ENCODE peak calls at places on chromosomes 11 and 22, in seven cellular contexts. Y, H, B, K, J, S and R are unnamed samples.

GRCh38 chr11:23570828-23571227 is 710.6 kb upstream of the CCDC179 start:
- DNase-seq in S (peak), H (no peak), J (peak), K (no peak), B (no peak), Y (peak), R (no peak)

GRCh38 chr11:70713988-70714665 is 315.8 kb downstream of the CTTN start:
- DNase-seq in K (no peak), J (no peak), S (no peak), Y (no peak), B (no peak), H (no peak), R (no peak)

GRCh38 chr11:2265396-2265795 is 5.0 kb downstream of the ASCL2 start:
- DNase-seq in J (no peak), K (peak), H (no peak), S (no peak), B (no peak), Y (no peak), R (no peak)

GRCh38 chr11:46611526-46612304 is 5.3 kb downstream of the HARBI1 start:
- DNase-seq in S (no peak), B (no peak), K (no peak), Y (no peak), H (no peak), J (no peak), R (no peak)

GRCh38 chr11:19216021-19216420 is 14.2 kb upstream of the CSRP3 start:
- DNase-seq in H (no peak), B (no peak), K (no peak), J (no peak), S (no peak), Y (no peak), R (no peak)

GRCh38 chr11:45801723-45802315 is 3.1 kb upstream of the SLC35C1 start:
- DNase-seq in J (no peak), B (no peak), S (no peak), K (no peak), Y (no peak), H (no peak), R (no peak)

GRCh38 chr11:60334005-60334620 is 7.1 kb downstream of the MS4A6E start:
- DNase-seq in S (peak), H (peak), K (peak), Y (peak), J (peak), B (peak), R (peak)

GRCh38 chr11:32935462-32936029 is 42.9 kb downstream of the QSER1 start:
- DNase-seq in B (no peak), K (no peak), J (no peak), Y (no peak), H (no peak), S (no peak), R (no peak)

GRCh38 chr11:10809373-10810199 is 860 bp upstream of the EIF4G2 start:
- DNase-seq in Y (peak), J (peak), S (peak), H (peak), K (peak), B (no peak), R (no peak)

GRCh38 chr11:134154441-134154840 is 69.3 kb downstream of the NCAPD3 start:
- DNase-seq in H (no peak), Y (no peak), J (no peak), B (no peak), K (no peak), S (no peak), R (no peak)

GRCh38 chr11:61967924-61968757 is 707 bp upstream of the FTH1 start:
- DNase-seq in Y (peak), K (no peak), H (peak), S (no peak), B (no peak), J (no peak), R (peak)

GRCh38 chr11:111715142-111715816 is 50.9 kb downstream of the PPP2R1B start:
- DNase-seq in S (no peak), K (no peak), J (no peak), H (no peak), Y (no peak), B (no peak), R (peak)

GRCh38 chr11:111714522-111714921 is 51.7 kb downstream of the PPP2R1B start:
- DNase-seq in K (no peak), H (no peak), S (no peak), J (no peak), Y (no peak), B (no peak), R (no peak)

GRCh38 chr11:111720801-111721494 is 45.2 kb downstream of the PPP2R1B start:
- DNase-seq in K (no peak), S (no peak), B (no peak), Y (no peak), J (no peak), H (no peak), R (no peak)

GRCh38 chr11:111719379-111719778 is 46.8 kb downstream of the PPP2R1B start:
- DNase-seq in B (no peak), Y (peak), J (peak), H (peak), S (peak), K (no peak), R (peak)

GRCh38 chr11:111718436-111719325 is 47.5 kb downstream of the PPP2R1B start:
- DNase-seq in H (peak), S (peak), Y (peak), K (no peak), B (no peak), J (peak), R (no peak)
- H3K4me2 ChIP-seq in H (no peak), S (peak), Y (peak), K (no peak), B (peak), J (peak), R (no peak)

DNA sequence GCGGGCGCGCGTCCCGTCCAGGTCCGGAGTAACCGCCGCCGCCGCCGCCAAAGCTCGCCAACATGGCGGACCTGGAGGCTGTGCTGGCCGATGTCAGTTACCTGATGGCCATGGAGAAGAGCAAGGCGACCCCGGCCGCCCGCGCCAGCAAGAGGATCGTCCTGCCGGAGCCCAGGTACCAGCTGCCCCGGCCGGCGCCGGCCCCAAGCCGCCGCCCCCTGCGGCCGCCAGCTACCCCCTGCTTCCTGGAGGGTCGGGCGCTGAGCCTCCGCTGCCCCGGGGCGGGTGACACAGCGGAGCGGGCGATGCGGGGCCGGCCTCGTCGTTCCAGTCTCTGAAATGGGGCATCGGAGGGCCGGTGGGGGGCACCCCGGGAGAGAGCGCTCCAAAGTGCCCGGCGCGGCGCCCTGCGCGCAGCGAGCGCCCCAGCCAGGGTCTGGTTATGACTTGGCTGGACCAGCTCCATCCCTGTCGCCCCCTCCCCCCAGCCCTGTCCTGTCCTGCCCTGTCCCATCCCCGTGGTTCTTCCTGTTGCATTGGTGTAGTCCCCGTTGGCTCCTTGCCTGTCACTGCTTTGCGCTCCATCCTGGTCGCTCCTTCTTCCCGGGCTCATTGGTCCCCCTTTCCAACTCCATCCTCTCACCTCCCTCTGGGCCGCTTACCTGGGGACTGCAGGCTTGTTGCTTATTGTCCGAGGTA is 653 bp downstream of the GRK3 start:
- DNase-seq in K (no peak), H (peak), B (no peak), J (peak), Y (no peak), S (no peak), R (no peak)
- H2AFZ ChIP-seq in K (peak), H (peak), B (peak), J (peak), Y (no peak), S (peak), R (no peak)

DNA sequence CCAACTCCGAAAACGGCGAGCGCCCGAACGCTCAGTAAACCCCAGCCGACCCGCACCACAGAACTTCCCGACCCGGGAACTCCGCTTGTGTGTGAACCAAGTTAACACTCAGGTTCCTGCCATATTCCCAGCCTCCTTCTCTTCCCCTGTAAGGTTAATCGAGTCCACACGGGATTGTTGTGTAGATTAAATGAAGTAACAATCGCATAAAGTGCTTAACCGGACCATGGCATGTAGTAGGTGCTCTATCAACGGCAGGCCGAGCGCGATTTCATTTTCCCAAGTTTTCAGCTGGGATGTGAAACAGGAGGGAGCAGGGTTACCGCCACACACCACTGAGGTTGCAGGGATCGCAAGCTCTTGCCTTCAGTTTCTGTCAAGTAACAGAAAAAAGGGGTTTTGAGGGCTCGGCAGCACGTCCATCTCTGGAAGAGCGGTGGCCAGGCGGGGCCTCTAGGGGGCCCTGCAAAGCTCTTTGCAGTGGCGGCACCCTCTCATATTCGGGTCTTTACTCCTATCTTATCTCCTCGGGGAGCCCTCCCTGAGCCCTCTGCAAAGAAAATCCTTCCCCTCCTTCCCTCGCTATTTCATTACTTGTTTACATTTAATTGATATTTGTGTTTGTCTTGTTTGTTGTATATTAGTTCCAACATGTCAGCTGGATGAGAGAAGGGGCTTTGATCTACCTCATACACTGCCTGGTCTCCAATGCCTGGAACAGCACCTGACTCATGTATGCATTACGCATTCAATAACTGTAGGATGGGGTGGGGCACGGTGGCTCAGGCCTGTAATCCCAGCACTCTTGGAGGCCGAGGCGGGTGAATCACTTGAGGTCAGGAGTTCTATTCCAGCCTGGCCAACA is 792 bp upstream of the PLEKHA7 start:
- DNase-seq in J (peak), K (peak), S (no peak), H (no peak), B (no peak), Y (peak), R (peak)
- TF ChIP-seq CTCF in J (peak), K (peak), S (peak), H (no peak), B (no peak), Y (peak), R (peak)

DNA sequence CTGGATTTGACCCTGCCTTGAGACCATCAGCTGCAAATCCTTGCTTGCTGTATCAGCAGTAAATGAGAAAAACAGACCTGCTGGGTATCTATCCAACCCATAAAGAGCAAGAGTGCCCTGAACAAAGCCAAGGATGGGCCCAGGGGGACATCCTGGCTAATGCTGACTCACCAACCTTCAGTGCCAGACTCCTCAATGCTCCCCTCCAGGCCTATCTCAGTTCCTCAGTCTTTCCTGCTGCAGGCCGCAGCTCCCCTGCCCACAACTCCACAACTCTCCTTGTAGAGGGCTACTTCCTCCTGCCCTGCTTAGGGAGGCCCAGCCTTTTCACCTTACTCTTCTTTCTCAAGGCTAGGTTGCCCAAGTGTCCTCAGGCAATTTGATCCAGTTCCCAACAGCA is 2.6 kb downstream of the LAMTOR1 start:
- DNase-seq in Y (no peak), K (no peak), H (no peak), B (no peak), J (no peak), S (no peak), R (no peak)
- H3K4me2 ChIP-seq in Y (peak), K (no peak), H (peak), B (peak), J (no peak), S (no peak), R (no peak)

DNA sequence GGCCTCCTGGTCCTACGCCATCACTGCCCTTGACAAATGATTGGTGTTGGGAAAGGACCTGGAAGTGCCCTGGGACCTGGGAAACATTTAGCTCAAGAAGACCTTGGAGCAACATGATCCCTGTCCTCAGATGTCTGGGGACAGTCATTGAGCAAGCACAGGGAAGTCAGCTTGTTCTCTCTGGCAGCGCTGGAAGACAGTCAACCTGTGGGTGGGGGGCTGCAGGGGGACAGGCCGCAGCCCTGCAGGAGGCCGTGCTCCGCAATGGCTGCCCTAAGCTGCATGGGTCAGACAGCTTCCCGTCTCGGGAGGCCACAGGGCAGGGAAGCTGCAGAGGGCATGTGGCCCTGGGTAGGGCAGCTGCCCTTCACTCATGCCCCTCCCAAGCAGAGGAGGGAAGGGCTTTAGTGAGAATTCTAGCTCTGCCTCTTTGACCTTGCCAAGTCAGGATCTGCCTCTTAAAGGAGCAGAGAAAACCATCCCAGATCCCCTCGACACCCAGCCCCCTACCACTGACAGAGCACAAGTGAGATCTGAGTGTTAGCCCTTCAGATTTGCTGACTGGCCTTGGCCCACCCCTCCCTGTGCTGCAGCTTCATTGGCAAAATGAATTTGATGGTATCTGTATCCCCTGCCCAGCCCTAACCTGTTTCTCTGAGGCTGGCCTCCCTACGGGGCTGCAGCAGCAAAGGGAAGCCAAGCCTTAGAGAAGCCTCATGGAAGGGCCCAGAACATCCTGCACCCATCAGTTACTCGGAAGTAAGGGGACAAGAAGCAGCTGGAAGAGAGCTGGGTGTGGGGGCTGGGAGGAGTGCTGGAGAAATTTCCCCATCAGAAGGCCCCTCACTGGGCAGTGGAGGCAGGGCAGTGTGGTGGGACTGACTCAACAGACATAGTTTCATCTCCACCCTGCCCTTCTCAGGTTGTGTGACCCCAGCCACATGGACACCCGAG is 6.2 kb upstream of the SREBF2 start:
- DNase-seq in H (no peak), B (no peak), S (no peak), J (no peak), Y (no peak), K (no peak), R (no peak)
- H2AFZ ChIP-seq in H (no peak), B (no peak), S (peak), J (no peak), Y (no peak), K (no peak), R (no peak)

GRCh38 chr22:29016067-29016938 is 45.3 kb downstream of the C22orf31 start:
- DNase-seq in H (no peak), J (no peak), S (no peak), B (no peak), K (no peak), Y (no peak), R (no peak)

GRCh38 chr22:29011868-29012428 is 49.7 kb downstream of the C22orf31 start:
- DNase-seq in H (no peak), J (no peak), S (no peak), Y (no peak), K (no peak), B (no peak), R (no peak)

GRCh38 chr22:29014773-29015172 is 46.9 kb downstream of the C22orf31 start:
- DNase-seq in K (no peak), S (no peak), H (no peak), B (no peak), J (no peak), Y (no peak), R (no peak)

GRCh38 chr22:29012923-29013322 is 48.7 kb downstream of the C22orf31 start:
- DNase-seq in H (no peak), S (no peak), Y (no peak), J (no peak), K (no peak), B (no peak), R (no peak)

GRCh38 chr22:29014301-29014700 is 47.3 kb downstream of the C22orf31 start:
- DNase-seq in J (no peak), S (no peak), Y (no peak), B (no peak), H (no peak), K (no peak), R (no peak)
- TF ChIP-seq CTCF in J (no peak), S (no peak), Y (no peak), B (no peak), H (no peak), K (no peak), R (no peak)

GRCh38 chr11:118878187-118878586 is 5.5 kb upstream of the CXCR5 start:
- DNase-seq in S (no peak), H (no peak), Y (no peak), J (no peak), B (no peak), K (no peak), R (peak)
- H3K4me2 ChIP-seq in S (no peak), H (no peak), Y (no peak), J (no peak), B (no peak), K (no peak), R (peak)

GRCh38 chr11:34830648-34831047 is 85.5 kb downstream of the APIP start:
- DNase-seq in K (no peak), J (peak), H (no peak), S (peak), Y (no peak), B (no peak), R (no peak)
- H2AFZ ChIP-seq in K (no peak), J (no peak), H (peak), S (peak), Y (no peak), B (no peak), R (no peak)

DNA sequence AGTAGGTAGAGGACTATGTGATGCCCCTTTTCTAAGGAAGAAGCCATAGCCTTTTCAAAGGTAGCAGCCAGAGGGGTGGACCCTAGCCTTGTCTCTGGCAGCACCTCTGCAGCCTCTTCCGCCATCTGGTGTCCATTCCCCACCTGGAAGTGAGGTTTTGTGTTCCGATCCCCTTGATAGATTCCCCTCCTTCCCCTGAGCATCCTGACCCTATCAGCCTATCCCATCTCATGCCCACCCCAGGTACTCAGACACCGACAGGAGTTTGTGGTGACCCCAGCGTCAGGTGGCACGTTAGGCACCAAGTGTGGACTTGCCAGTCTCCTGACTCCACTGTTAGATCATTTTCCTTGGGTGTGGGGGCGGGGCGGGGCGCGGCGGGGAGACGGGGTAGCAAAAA is 398 bp upstream of the FAM89B start:
- DNase-seq in Y (peak), J (no peak), K (peak), H (peak), S (peak), B (no peak), R (peak)
- TF ChIP-seq CTCF in Y (peak), J (peak), K (peak), H (peak), S (peak), B (peak), R (peak)

GRCh38 chr11:65609236-65609635 is 4.8 kb downstream of the MAP3K11 start:
- DNase-seq in B (no peak), J (peak), K (no peak), H (no peak), Y (no peak), S (no peak), R (no peak)
- H3K4me2 ChIP-seq in B (no peak), J (peak), K (no peak), H (no peak), Y (no peak), S (no peak), R (no peak)